ENCODE peak calls at places on chromosomes 1 and 21, in seven cellular contexts. J is K562, Q is SK-N-SH, F is GM12878, C is HCT116, S is HepG2, W is H1. O is an unnamed sample.

GRCh38 chr21:41402796-41403195 is 23.2 kb upstream of the MX1 start:
- DNase-seq in J (no peak), Q (no peak), F (no peak), C (no peak), S (no peak), W (no peak), O (no peak)

GRCh38 chr1:204170494-204171155 is 4.5 kb upstream of the REN start:
- DNase-seq in J (no peak), Q (no peak), F (no peak), C (no peak), S (no peak), W (no peak), O (no peak)

GRCh38 chr1:94305704-94306103 is 68.3 kb upstream of the ARHGAP29 start:
- DNase-seq in J (no peak), Q (no peak), F (no peak), C (no peak), S (no peak), W (no peak), O (no peak)

GRCh38 chr21:9760398-9761074 is 760.8 kb upstream of the TPTE start:
- DNase-seq in J (no peak), Q (no peak), F (no peak), C (no peak), S (no peak), W (no peak), O (no peak)

GRCh38 chr1:111754964-111755320 is 759 bp upstream of the DDX20 start:
- DNase-seq in J (peak; percentile 66), Q (peak; percentile 79), F (no peak), C (no peak), S (no peak), W (no peak), O (peak; percentile 65)

GRCh38 chr21:40768056-40768455 is 78.9 kb downstream of the DSCAM start:
- DNase-seq in J (no peak), Q (no peak), F (no peak), C (no peak), S (no peak), W (no peak), O (no peak)

GRCh38 chr1:15707239-15707940 is 23.3 kb downstream of the PLEKHM2 start:
- DNase-seq in J (no peak), Q (no peak), F (no peak), C (no peak), S (no peak), W (no peak), O (no peak)

GRCh38 chr1:235513495-235514366 is 9.5 kb upstream of the B3GALNT2 start:
- DNase-seq in J (peak; percentile 86), Q (peak; percentile 55), F (no peak), C (peak; percentile 59), S (peak; percentile 69), W (no peak), O (no peak)

GRCh38 chr1:220347654-220348175 is 75.5 kb upstream of the RAB3GAP2 start:
- DNase-seq in J (no peak), Q (no peak), F (no peak), C (no peak), S (no peak), W (no peak), O (no peak)

GRCh38 chr1:198647055-198647454 is 8.2 kb downstream of the PTPRC start:
- DNase-seq in J (no peak), Q (no peak), F (no peak), C (no peak), S (no peak), W (no peak), O (no peak)

GRCh38 chr1:229133151-229133550 is 137.8 kb upstream of the RAB4A start:
- DNase-seq in J (no peak), Q (no peak), F (no peak), C (no peak), S (no peak), W (no peak), O (no peak)

GRCh38 chr21:33109574-33110339 is 39.8 kb downstream of the OLIG1 start:
- DNase-seq in J (no peak), Q (no peak), F (no peak), C (no peak), S (no peak), W (no peak), O (no peak)

GRCh38 chr1:173205146-173206051 is 1.7 kb downstream of the TNFSF4 start:
- DNase-seq in J (no peak), Q (no peak), F (no peak), C (no peak), S (peak; percentile 88), W (no peak), O (no peak)

GRCh38 chr21:28856588-28857250 is 136.0 kb downstream of the LTN1 start:
- DNase-seq in J (no peak), Q (no peak), F (no peak), C (no peak), S (peak; percentile 53), W (no peak), O (no peak)

GRCh38 chr1:116020668-116021272 is 44.5 kb downstream of the SLC22A15 start:
- DNase-seq in J (peak; percentile 68), Q (peak; percentile 63), F (no peak), C (peak; percentile 57), S (peak; percentile 67), W (peak; percentile 33), O (peak; percentile 71)

GRCh38 chr1:55696181-55696580 is 481.0 kb upstream of the USP24 start:
- DNase-seq in J (no peak), Q (no peak), F (no peak), C (no peak), S (no peak), W (no peak), O (no peak)

GRCh38 chr1:228818296-228818695 is 83.0 kb downstream of the RHOU start:
- DNase-seq in J (no peak), Q (no peak), F (no peak), C (no peak), S (no peak), W (no peak), O (no peak)

GRCh38 chr1:246450485-246451251 is 56.4 kb downstream of the SMYD3 start:
- DNase-seq in J (peak; percentile 41), Q (peak; percentile 42), F (no peak), C (peak; percentile 12), S (peak; percentile 5), W (no peak), O (peak; percentile 13)

GRCh38 chr1:103180660-103181059 is 72.3 kb upstream of the COL11A1 start:
- DNase-seq in J (no peak), Q (no peak), F (no peak), C (no peak), S (no peak), W (no peak), O (no peak)

GRCh38 chr1:33970148-33970825 is 106.4 kb downstream of the HMGB4 start:
- DNase-seq in J (no peak), Q (no peak), F (no peak), C (no peak), S (no peak), W (peak; percentile 17), O (no peak)

GRCh38 chr1:92538048-92538412 is 51.3 kb upstream of the GFI1 start:
- DNase-seq in J (no peak), Q (no peak), F (peak; percentile 71), C (no peak), S (no peak), W (no peak), O (no peak)
- TF ChIP-seq JUND in J (no peak), Q (no peak), F (no peak), C (no peak), S (no peak), W (no peak), O (no peak)

DNA sequence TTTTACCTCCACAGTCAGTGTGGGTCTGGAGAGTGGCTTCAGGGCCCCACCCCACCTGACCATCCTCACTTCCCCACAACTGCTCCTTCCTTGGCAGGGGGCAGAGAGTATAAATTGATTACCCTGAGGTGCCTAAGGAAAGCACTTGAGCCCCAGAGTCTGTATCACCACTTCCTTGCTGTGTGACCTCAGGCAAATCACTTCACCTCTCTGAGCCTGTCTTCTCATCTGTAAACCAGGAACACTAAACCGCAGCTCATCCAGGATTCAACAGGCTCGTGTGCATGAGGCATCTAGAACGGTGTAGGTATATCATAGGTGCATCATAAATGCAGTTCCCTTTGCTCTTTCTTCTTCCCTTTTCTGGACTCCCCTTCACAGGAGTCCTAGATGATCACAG is 43.4 kb downstream of the GRIK3 start:
- DNase-seq in J (no peak), Q (no peak), F (no peak), C (no peak), S (no peak), W (no peak), O (no peak)
- TF ChIP-seq JUND in J (no peak), Q (no peak), F (no peak), C (no peak), S (no peak), W (no peak), O (no peak)

GRCh38 chr1:244655186-244655585 is 2.3 kb downstream of the DESI2 start:
- DNase-seq in J (no peak), Q (no peak), F (no peak), C (no peak), S (no peak), W (no peak), O (no peak)

GRCh38 chr1:244651956-244652698 is 799 bp upstream of the DESI2 start:
- DNase-seq in J (no peak), Q (no peak), F (no peak), C (peak; percentile 3), S (no peak), W (no peak), O (no peak)

GRCh38 chr1:244652699-244653438 is at the start of gene DESI2:
- DNase-seq in J (peak; percentile 99), Q (peak; percentile 98), F (peak; percentile 96), C (peak; percentile 98), S (peak; percentile 99), W (peak; percentile 98), O (peak; percentile 99)

GRCh38 chr1:244653439-244654283 is 735 bp downstream of the DESI2 start:
- DNase-seq in J (peak; percentile 44), Q (no peak), F (no peak), C (no peak), S (peak; percentile 38), W (no peak), O (peak; percentile 18)

GRCh38 chr1:244654284-244655038 is 1.5 kb downstream of the DESI2 start:
- DNase-seq in J (peak; percentile 32), Q (no peak), F (no peak), C (no peak), S (no peak), W (no peak), O (no peak)
- TF ChIP-seq JUND in J (no peak), Q (no peak), F (no peak), C (no peak), S (no peak), W (no peak), O (no peak)

DNA sequence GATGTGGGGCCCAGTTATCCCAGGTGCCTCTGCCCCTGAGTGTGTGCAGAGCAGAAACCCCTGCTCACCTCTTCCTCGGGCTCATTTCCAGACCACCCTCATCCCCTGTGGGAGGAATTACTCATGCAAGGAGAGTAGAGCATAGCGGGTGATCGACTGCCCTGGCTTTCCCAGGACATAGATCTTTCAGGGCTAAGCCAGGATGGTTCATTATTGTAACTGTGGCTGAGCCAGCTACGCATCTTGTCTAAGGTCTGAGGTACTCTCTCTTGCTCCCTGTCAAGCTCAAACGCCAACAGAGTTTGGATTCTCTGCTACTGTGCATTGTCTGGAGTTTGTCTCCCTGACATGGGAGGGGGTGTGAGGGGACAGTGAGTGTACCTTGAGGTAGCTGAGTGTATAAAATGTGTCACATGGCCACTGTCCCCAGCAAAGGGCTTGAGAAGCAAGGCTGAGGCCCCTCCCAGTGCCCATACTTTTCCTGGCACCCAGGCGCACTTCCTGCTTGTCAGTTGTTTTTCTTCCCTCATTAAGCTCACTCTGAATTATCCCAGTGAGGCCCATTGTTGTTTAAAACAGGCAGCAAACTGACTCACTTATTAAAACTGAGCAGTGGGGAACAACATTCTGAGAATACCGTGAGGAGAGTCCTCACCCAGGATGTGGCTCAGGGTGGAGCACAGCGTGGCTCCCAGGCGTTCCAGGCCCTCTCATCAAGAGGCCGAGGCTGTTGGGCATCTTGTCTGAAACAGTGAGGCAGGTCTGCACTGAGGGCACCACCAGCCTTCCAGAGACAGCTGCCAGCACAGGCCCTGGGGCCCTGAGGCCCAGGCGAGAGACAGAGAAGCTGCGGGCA is 92.9 kb downstream of the LAMC2 start:
- DNase-seq in J (no peak), Q (no peak), F (no peak), C (no peak), S (no peak), W (no peak), O (peak; percentile 69)
- TF ChIP-seq JUND in J (no peak), Q (no peak), F (no peak), C (no peak), S (no peak), W (no peak), O (no peak)

O was measured in T47D.